ENCODE peak calls at places on chromosomes 13 and 19, in nine cellular contexts. O is neural progenitor cell; B is left lung; H is A549; I is HCT116; M is heart right ventricle; C is uterus; E is caudate nucleus; P is naive thymus-derived CD4-positive, alpha-beta T cell. W is an unnamed sample.

GRCh38 chr13:101121608-101122007 is 294.7 kb downstream of the NALCN start:
- DNase-seq in O (peak; percentile 24), B (no peak), H (no peak), I (no peak), M (no peak), C (no peak), E (no peak), P (no peak), W (no peak)

GRCh38 chr19:50300814-50301606 is 28.2 kb downstream of the KCNC3 start:
- DNase-seq in O (no peak), B (no peak), H (peak; percentile 81), I (peak; percentile 10), M (no peak), C (no peak), E (no peak), P (no peak), W (peak; percentile 79)

GRCh38 chr19:44904426-44904994 is 1.1 kb upstream of the APOE start:
- DNase-seq in O (peak; percentile 24), B (no peak), H (no peak), I (no peak), M (no peak), C (no peak), E (no peak), P (no peak), W (no peak)

GRCh38 chr19:38152461-38153379 is 71.3 kb downstream of the DPF1 start:
- DNase-seq in O (no peak), B (no peak), H (no peak), I (no peak), M (peak; percentile 16), C (no peak), E (no peak), P (no peak), W (peak; percentile 34)

GRCh38 chr13:47087841-47088240 is 191.0 kb upstream of the HTR2A start:
- DNase-seq in O (no peak), B (no peak), H (no peak), I (no peak), M (no peak), C (no peak), E (no peak), P (no peak), W (no peak)

GRCh38 chr13:26965058-26965380 is 204.4 kb upstream of the GPR12 start:
- DNase-seq in O (no peak), B (no peak), H (no peak), I (no peak), M (no peak), C (no peak), E (no peak), P (no peak), W (no peak)

GRCh38 chr13:48078251-48078656 is 16.6 kb downstream of the MED4 start:
- DNase-seq in O (no peak), B (no peak), H (peak; percentile 21), I (peak; percentile 13), M (no peak), C (no peak), E (no peak), P (peak; percentile 34), W (peak; percentile 27)

GRCh38 chr13:31556376-31556775 is 182.9 kb upstream of the RXFP2 start:
- DNase-seq in O (no peak), B (no peak), H (no peak), I (no peak), M (no peak), C (no peak), E (no peak), P (no peak), W (no peak)

GRCh38 chr19:47757617-47758432 is 12.5 kb downstream of the NOP53 start:
- DNase-seq in O (no peak), B (no peak), H (no peak), I (no peak), M (no peak), C (no peak), E (no peak), P (no peak), W (no peak)

GRCh38 chr13:49456156-49456555 is 12.1 kb downstream of the SETDB2 start:
- DNase-seq in O (no peak), B (no peak), H (no peak), I (no peak), M (no peak), C (no peak), E (no peak), P (no peak), W (no peak)

DNA sequence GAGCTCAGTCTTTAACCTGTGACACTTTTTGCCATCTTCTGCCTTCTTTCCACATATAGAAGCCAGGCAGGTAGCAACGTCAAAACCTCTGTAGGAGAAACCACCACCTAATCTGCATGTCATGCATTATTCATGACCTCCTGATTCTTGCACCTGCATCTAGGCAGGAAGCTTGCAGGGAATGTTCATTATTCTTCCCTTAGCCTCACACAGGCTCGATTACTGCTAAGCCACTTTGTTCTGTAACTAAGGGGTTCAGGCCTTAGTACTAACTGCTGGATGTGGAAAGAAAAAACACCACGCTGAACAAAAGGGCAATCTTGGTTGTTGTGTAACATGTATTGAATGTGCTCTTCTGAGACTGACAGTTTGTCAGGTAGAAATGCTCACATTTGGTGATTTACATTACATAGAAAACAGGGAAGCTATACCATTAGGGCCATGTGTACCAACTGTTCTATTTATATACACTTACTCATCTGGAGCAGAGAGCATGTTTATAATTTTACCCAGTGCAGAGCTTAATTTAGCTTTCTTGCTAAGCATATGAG is 366.9 kb downstream of the KLF12 start:
- DNase-seq in O (peak; percentile 91), B (no peak), H (no peak), I (no peak), M (no peak), C (no peak), E (no peak), P (peak; percentile 53), W (no peak)
- H3K27ac ChIP-seq in O (peak overlapping the region; percentile 97), B (peak overlapping the region; percentile 55), H (no peak overlapping the region), I (no peak overlapping the region), M (peak overlapping the region; percentile 69), C (peak overlapping the region; percentile 31), E (peak overlapping the region; percentile 95), P (peak overlapping the region; percentile 77), W (no peak overlapping the region)

GRCh38 chr13:59915252-59915651 is 248.5 kb downstream of the DIAPH3 start:
- DNase-seq in O (no peak), B (no peak), H (no peak), I (no peak), M (no peak), C (no peak), E (no peak), P (no peak), W (no peak)

DNA sequence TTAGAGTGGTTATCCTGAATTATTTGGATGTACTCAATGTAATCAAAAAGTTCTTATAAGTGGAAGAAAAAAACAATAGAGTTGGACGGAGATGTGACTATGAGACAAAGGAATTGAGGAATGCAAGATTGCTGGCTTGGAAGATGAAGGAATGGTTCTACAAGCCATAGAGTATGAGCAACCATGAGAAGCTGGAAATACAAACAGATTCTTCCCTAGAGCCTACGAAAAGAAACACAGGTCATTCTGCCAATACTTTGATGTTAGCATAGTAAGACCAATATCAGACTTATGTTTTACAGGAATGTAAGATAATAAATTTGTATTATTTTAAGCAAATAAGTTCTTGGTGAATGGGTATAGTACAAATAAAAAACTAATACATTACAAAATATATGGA is 249.2 kb downstream of the DIAPH3 start:
- DNase-seq in O (no peak), B (no peak), H (no peak), I (no peak), M (no peak), C (no peak), E (no peak), P (no peak), W (no peak)
- H3K27ac ChIP-seq in O (no peak overlapping the region), B (no peak overlapping the region), H (no peak overlapping the region), I (no peak overlapping the region), M (no peak overlapping the region), C (no peak overlapping the region), E (no peak overlapping the region), P (no peak overlapping the region), W (no peak overlapping the region)

GRCh38 chr19:10718205-10719196 is 622 bp downstream of the DNM2 start:
- DNase-seq in O (peak; percentile 71), B (no peak), H (no peak), I (no peak), M (no peak), C (no peak), E (no peak), P (peak; percentile 51), W (peak; percentile 46)

GRCh38 chr19:10717054-10717355 is 874 bp upstream of the DNM2 start:
- DNase-seq in O (no peak), B (no peak), H (no peak), I (no peak), M (no peak), C (no peak), E (no peak), P (no peak), W (no peak)

GRCh38 chr19:10717356-10718204 is at the start of gene DNM2:
- DNase-seq in O (peak; percentile 100), B (peak; percentile 98), H (peak; percentile 95), I (peak; percentile 100), M (peak; percentile 100), C (peak; percentile 100), E (peak; percentile 92), P (peak; percentile 100), W (peak; percentile 100)

GRCh38 chr19:10719466-10719961 is 1.6 kb downstream of the DNM2 start:
- DNase-seq in O (no peak), B (no peak), H (no peak), I (no peak), M (no peak), C (no peak), E (no peak), P (no peak), W (no peak)

DNA sequence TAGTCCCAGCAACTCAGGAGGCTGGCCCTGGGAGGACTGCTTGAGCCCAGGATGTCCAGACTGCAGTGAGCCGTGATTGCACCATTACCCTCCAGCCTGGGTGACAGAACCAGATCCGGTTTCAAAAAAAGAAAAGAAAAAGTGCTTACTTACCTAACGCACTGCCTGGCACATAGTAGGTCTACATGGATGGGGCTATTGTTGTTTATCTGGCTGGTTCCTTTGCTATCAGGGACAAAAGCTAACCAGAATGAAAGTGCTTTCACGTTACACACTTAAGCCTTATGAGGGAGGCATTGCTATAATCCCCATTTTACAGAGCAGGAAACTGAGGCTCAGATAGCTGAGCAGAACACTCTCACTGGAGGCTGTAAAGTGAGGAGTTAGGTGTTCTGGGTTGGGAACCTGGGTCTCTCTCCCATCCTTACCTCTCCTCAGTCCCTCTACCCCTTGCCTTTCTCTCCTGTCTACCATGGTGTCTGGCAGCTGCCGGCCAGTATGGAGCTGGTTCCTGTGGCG is 2.8 kb downstream of the DNM2 start:
- DNase-seq in O (no peak), B (no peak), H (no peak), I (no peak), M (no peak), C (no peak), E (no peak), P (no peak), W (no peak)
- H3K27ac ChIP-seq in O (no peak overlapping the region), B (peak overlapping the region; percentile 98), H (no peak overlapping the region), I (no peak overlapping the region), M (peak overlapping the region; percentile 95), C (no peak overlapping the region), E (no peak overlapping the region), P (peak overlapping the region; percentile 1), W (no peak overlapping the region)

DNA sequence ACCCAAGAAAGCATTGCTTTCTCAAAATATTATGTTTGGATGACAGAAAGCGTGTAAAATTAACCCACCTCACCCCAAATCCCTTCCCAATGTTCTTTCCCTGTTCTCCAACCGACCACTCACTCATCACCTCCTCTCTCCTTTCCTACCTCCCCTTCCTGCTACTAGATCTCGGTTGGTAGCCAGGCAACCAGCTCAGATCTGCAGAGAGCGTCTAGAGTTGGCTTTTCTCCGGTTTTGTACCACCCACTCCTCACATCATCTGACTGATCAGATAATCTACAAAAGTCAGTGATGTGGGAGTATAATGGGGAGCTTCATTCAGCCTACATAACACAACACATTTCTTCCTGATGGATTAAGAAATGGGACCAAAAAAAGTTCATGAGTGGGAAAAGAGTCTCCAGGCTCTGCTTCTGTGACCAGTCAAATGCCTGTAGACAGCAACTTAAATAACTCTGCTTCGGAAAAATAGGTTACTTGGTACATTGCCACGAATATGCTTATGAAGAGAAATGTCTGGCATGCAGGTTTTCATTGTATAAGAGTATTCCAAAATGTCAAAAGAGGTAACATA is 279.9 kb downstream of the DCLK1 start:
- DNase-seq in O (no peak), B (no peak), H (no peak), I (no peak), M (no peak), C (no peak), E (no peak), P (no peak), W (no peak)
- H3K27ac ChIP-seq in O (no peak overlapping the region), B (no peak overlapping the region), H (no peak overlapping the region), I (no peak overlapping the region), M (no peak overlapping the region), C (no peak overlapping the region), E (peak overlapping the region; percentile 4), P (no peak overlapping the region), W (no peak overlapping the region)